ENCODE peak calls at places on chromosome 1, in ten cellular contexts. K is uterus, H is cardiac fibroblast, R is epithelial cell of esophagus, J is tibial artery, X is pancreas, B is IMR-90, Z is mammary epithelial cell, E is hepatocyte, S is AG04450. Y is an unnamed sample.

GRCh38 chr1:43851561-43852338 is 81.9 kb upstream of the ARTN start:
- DNase-seq in K (no peak), H (no peak), R (no peak), J (no peak), X (no peak), B (no peak), Z (no peak), E (no peak), S (no peak), Y (no peak)

GRCh38 chr1:91611498-91611917 is 110.9 kb downstream of the CDC7 start:
- DNase-seq in K (no peak), H (no peak), R (peak; percentile 41), J (no peak), X (no peak), B (no peak), Z (no peak), E (peak; percentile 55), S (no peak), Y (peak; percentile 47)

GRCh38 chr1:59183918-59184317 is 113.0 kb upstream of the FGGY start:
- DNase-seq in K (no peak), H (no peak), R (no peak), J (no peak), X (no peak), B (peak; percentile 28), Z (no peak), E (no peak), S (no peak), Y (no peak)

GRCh38 chr1:155169541-155169940 is 3.6 kb downstream of the KRTCAP2 start:
- DNase-seq in K (no peak), H (no peak), R (no peak), J (no peak), X (no peak), B (no peak), Z (no peak), E (no peak), S (no peak), Y (no peak)

GRCh38 chr1:12040457-12041051 is 21.3 kb downstream of the MIIP start:
- DNase-seq in K (peak; percentile 60), H (peak; percentile 85), R (peak; percentile 19), J (no peak), X (no peak), B (peak; percentile 95), Z (no peak), E (no peak), S (peak; percentile 86), Y (peak; percentile 65)

GRCh38 chr1:235136111-235136510 is 7.5 kb upstream of the TOMM20 start:
- DNase-seq in K (no peak), H (no peak), R (no peak), J (no peak), X (no peak), B (no peak), Z (no peak), E (no peak), S (no peak), Y (no peak)

GRCh38 chr1:227268943-227269342 is 49.3 kb downstream of the CDC42BPA start:
- DNase-seq in K (no peak), H (peak; percentile 18), R (peak; percentile 9), J (no peak), X (no peak), B (no peak), Z (no peak), E (no peak), S (no peak), Y (no peak)

GRCh38 chr1:155044812-155045690 is 6.1 kb upstream of the ADAM15 start:
- DNase-seq in K (peak; percentile 78), H (peak; percentile 88), R (peak; percentile 68), J (peak; percentile 82), X (peak; percentile 77), B (peak; percentile 75), Z (peak; percentile 55), E (peak; percentile 87), S (peak; percentile 45), Y (no peak)

GRCh38 chr1:210294991-210295773 is 33.5 kb upstream of the HHAT start:
- DNase-seq in K (peak; percentile 60), H (peak; percentile 52), R (peak; percentile 13), J (peak; percentile 38), X (no peak), B (no peak), Z (peak; percentile 4), E (peak; percentile 74), S (no peak), Y (peak; percentile 82)

GRCh38 chr1:210291088-210291487 is 37.6 kb upstream of the HHAT start:
- DNase-seq in K (no peak), H (no peak), R (no peak), J (no peak), X (no peak), B (no peak), Z (no peak), E (no peak), S (no peak), Y (no peak)

GRCh38 chr1:210291786-210292275 is 36.9 kb upstream of the HHAT start:
- DNase-seq in K (peak; percentile 73), H (no peak), R (no peak), J (no peak), X (no peak), B (no peak), Z (no peak), E (peak; percentile 72), S (peak; percentile 37), Y (peak; percentile 98)

GRCh38 chr1:210293191-210293607 is 35.5 kb upstream of the HHAT start:
- DNase-seq in K (peak; percentile 71), H (peak; percentile 90), R (no peak), J (peak; percentile 68), X (no peak), B (peak; percentile 1), Z (no peak), E (peak; percentile 42), S (peak; percentile 59), Y (peak; percentile 87)

DNA sequence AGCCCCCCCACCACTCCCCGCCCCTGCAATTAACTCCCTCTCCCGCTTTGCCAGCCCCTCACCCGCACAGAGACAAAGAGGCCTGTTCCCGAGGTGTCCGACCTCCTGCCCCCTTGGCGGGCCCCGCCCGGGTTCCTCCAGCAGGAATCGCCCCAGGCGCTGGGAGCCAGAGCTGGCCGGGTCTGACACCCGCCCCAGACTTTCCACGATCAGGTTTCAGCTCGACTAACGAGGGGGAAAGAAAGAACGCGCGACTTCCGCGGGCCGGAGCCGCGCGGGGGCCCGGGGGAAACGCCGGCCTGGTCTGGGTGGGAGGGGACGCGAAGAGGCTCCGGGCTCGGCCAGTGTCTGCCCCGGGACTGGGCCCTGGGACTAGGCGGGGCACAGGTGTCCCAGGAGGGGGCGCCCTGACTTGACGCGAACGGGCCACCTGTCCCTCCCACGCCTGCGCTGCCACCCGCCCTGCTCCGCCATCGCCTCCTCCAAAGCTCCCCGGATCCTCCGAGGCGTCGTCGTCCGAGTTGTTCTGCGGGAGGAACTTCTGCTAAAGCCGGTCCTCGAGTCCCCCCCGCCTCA is 36.3 kb upstream of the HHAT start:
- DNase-seq in K (peak; percentile 52), H (peak; percentile 8), R (no peak), J (peak; percentile 42), X (peak; percentile 90), B (no peak), Z (peak; percentile 26), E (peak; percentile 84), S (no peak), Y (peak; percentile 62)
- TF ChIP-seq CTCF in K (peak; percentile 22), H (no peak), R (no peak), J (peak; percentile 18), X (peak; percentile 39), B (no peak), Z (peak; percentile 51), E (peak; percentile 45), S (no peak), Y (peak; percentile 23)

GRCh38 chr1:31775170-31775569 is 11.0 kb upstream of the ADGRB2 start:
- DNase-seq in K (no peak), H (no peak), R (no peak), J (no peak), X (no peak), B (no peak), Z (no peak), E (no peak), S (no peak), Y (no peak)

GRCh38 chr1:31771891-31772668 is 7.9 kb upstream of the ADGRB2 start:
- DNase-seq in K (no peak), H (no peak), R (peak; percentile 96), J (no peak), X (no peak), B (peak; percentile 27), Z (peak; percentile 88), E (peak; percentile 63), S (no peak), Y (no peak)

GRCh38 chr1:31769720-31770390 is 5.7 kb upstream of the ADGRB2 start:
- DNase-seq in K (no peak), H (no peak), R (no peak), J (no peak), X (no peak), B (no peak), Z (no peak), E (no peak), S (no peak), Y (no peak)

GRCh38 chr1:31773861-31774260 is 9.7 kb upstream of the ADGRB2 start:
- DNase-seq in K (no peak), H (no peak), R (no peak), J (no peak), X (no peak), B (no peak), Z (no peak), E (no peak), S (no peak), Y (no peak)

DNA sequence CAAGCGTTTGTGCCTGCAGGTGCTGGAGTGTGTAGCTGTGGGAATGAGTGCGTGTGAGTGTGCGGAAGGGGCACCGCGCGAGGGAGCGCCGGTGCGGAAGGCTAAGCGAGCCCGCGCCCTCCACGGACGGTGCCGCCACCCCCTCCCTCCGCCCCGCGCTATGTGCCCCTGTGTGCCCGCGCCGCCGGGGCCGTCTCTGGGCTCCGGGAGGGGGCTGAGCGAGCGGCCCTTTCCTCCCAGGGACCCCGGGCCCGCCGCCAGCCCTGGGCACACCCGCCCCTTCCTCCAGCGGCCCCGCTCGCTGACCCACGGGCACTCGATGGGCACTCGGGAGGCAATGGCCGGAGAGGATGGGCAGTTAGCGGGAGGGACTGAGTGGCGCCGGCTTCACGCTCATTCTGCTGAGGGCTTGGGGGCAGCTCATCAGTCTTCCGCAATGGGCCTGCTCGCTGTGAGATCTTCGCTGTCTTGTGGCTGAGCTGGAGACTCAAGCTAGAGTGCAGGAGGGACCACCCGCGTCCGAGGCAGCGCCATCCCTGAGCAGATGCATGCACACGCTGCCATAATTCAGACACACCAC is 8.6 kb upstream of the ADGRB2 start:
- DNase-seq in K (no peak), H (no peak), R (no peak), J (no peak), X (no peak), B (no peak), Z (no peak), E (no peak), S (no peak), Y (no peak)
- H3K4me3 ChIP-seq in K (no peak overlapping the region), H (peak overlapping the region; percentile 7), R (peak overlapping the region; percentile 31), J (no peak overlapping the region), X (peak overlapping the region; percentile 30), B (no peak overlapping the region), Z (no peak overlapping the region), E (no peak overlapping the region), S (peak overlapping the region; percentile 31), Y (peak overlapping the region; percentile 25)

GRCh38 chr1:15325375-15326085 is 78.5 kb downstream of the FHAD1 start:
- DNase-seq in K (no peak), H (no peak), R (no peak), J (no peak), X (no peak), B (no peak), Z (no peak), E (no peak), S (no peak), Y (no peak)
- TF ChIP-seq CTCF in K (no peak), H (no peak), R (no peak), J (no peak), X (no peak), B (no peak), Z (no peak), E (no peak), S (no peak), Y (no peak)

GRCh38 chr1:184427722-184428121 is 40.9 kb downstream of the C1orf21 start:
- DNase-seq in K (no peak), H (no peak), R (no peak), J (no peak), X (no peak), B (no peak), Z (no peak), E (no peak), S (no peak), Y (no peak)
- H3K4me3 ChIP-seq in K (no peak overlapping the region), H (no peak overlapping the region), R (no peak overlapping the region), J (no peak overlapping the region), X (no peak overlapping the region), B (no peak overlapping the region), Z (no peak overlapping the region), E (no peak overlapping the region), S (no peak overlapping the region), Y (no peak overlapping the region)